ENCODE peak calls at places on chromosomes 4 and X, in ten cellular contexts. O, X, C, Y, S, I, W, P, V and N are unnamed samples.

GRCh38 chr4:185640809-185641675 is 105.7 kb upstream of the PDLIM3 start:
- DNase-seq in O (peak; percentile 74), X (peak; percentile 85), C (no peak), Y (no peak), S (no peak), I (no peak), W (no peak), P (no peak), V (no peak), N (peak; percentile 46)

GRCh38 chr4:145734576-145735329 is 54.8 kb downstream of the C4orf51 start:
- DNase-seq in O (peak; percentile 91), X (no peak), C (no peak), Y (peak; percentile 71), S (no peak), I (no peak), W (no peak), P (peak; percentile 23), V (peak; percentile 57), N (no peak)

GRCh38 chrX:703466-704210 is 73.0 kb downstream of the SHOX start:
- DNase-seq in O (no peak), X (no peak), C (no peak), Y (peak; percentile 2), S (no peak), I (no peak), W (no peak), P (no peak), V (no peak), N (no peak)

GRCh38 chr4:46781434-46782092 is 127.5 kb downstream of the COX7B2 start:
- DNase-seq in O (no peak), X (no peak), C (no peak), Y (no peak), S (no peak), I (no peak), W (no peak), P (no peak), V (no peak), N (no peak)

GRCh38 chrX:3526749-3527148 is 180.3 kb upstream of the MXRA5 start:
- DNase-seq in O (no peak), X (no peak), C (no peak), Y (no peak), S (no peak), I (no peak), W (no peak), P (no peak), V (no peak), N (no peak)

GRCh38 chr4:54127660-54128059 is 27.7 kb downstream of the GSX2 start:
- DNase-seq in O (no peak), X (no peak), C (no peak), Y (no peak), S (no peak), I (no peak), W (no peak), P (no peak), V (no peak), N (no peak)

GRCh38 chrX:54397113-54397512 is 39.3 kb upstream of the WNK3 start:
- DNase-seq in O (no peak), X (no peak), C (no peak), Y (no peak), S (no peak), I (no peak), W (no peak), P (no peak), V (no peak), N (no peak)

GRCh38 chr4:107592518-107592917 is 127.5 kb downstream of the PAPSS1 start:
- DNase-seq in O (no peak), X (no peak), C (no peak), Y (no peak), S (no peak), I (no peak), W (no peak), P (no peak), V (no peak), N (no peak)

GRCh38 chr4:84985952-84986351 is 19.5 kb upstream of the WDFY3 start:
- DNase-seq in O (peak; percentile 57), X (no peak), C (no peak), Y (no peak), S (no peak), I (no peak), W (no peak), P (no peak), V (no peak), N (no peak)

GRCh38 chrX:107563851-107564250 is 64.5 kb upstream of the PRPS1 start:
- DNase-seq in O (no peak), X (no peak), C (no peak), Y (peak; percentile 84), S (no peak), I (no peak), W (no peak), P (no peak), V (no peak), N (peak; percentile 56)

GRCh38 chrX:119249836-119250340 is 13.8 kb downstream of the PGRMC1 start:
- DNase-seq in O (peak; percentile 3), X (no peak), C (no peak), Y (no peak), S (no peak), I (no peak), W (no peak), P (no peak), V (no peak), N (no peak)

GRCh38 chr4:101227715-101228114 is 119.6 kb downstream of the PPP3CA start:
- DNase-seq in O (no peak), X (no peak), C (no peak), Y (no peak), S (no peak), I (no peak), W (no peak), P (no peak), V (no peak), N (no peak)

GRCh38 chr4:10093273-10093621 is 23.4 kb downstream of the WDR1 start:
- DNase-seq in O (no peak), X (no peak), C (no peak), Y (no peak), S (no peak), I (no peak), W (no peak), P (no peak), V (no peak), N (no peak)

GRCh38 chrX:51608071-51608470 is 10.6 kb downstream of the CENPVL3 start:
- DNase-seq in O (no peak), X (no peak), C (no peak), Y (no peak), S (peak; percentile 13), I (peak; percentile 1), W (no peak), P (no peak), V (no peak), N (no peak)

GRCh38 chr4:87114245-87115062 is 106.0 kb downstream of the KLHL8 start:
- DNase-seq in O (no peak), X (no peak), C (no peak), Y (peak; percentile 83), S (no peak), I (no peak), W (no peak), P (no peak), V (no peak), N (no peak)

GRCh38 chr4:1218892-1219552 is 29.9 kb downstream of the CTBP1 start:
- DNase-seq in O (no peak), X (no peak), C (peak; percentile 73), Y (no peak), S (no peak), I (no peak), W (no peak), P (no peak), V (no peak), N (no peak)

GRCh38 chr4:134762053-134762452 is 560.5 kb upstream of the PABPC4L start:
- DNase-seq in O (no peak), X (peak; percentile 41), C (no peak), Y (peak; percentile 53), S (no peak), I (no peak), W (no peak), P (no peak), V (no peak), N (no peak)

GRCh38 chrX:132664273-132664672 is 175.4 kb upstream of the MBNL3 start:
- DNase-seq in O (no peak), X (no peak), C (no peak), Y (no peak), S (no peak), I (no peak), W (no peak), P (no peak), V (no peak), N (no peak)

GRCh38 chr4:132956951-132957350 is 192.1 kb upstream of the PCDH10 start:
- DNase-seq in O (no peak), X (no peak), C (no peak), Y (no peak), S (no peak), I (no peak), W (no peak), P (no peak), V (no peak), N (no peak)

GRCh38 chr4:126752702-126753101 is 880.1 kb upstream of the INTU start:
- DNase-seq in O (no peak), X (no peak), C (no peak), Y (no peak), S (no peak), I (no peak), W (no peak), P (no peak), V (no peak), N (no peak)

GRCh38 chrX:69615779-69616519 is at the start of gene EDA:
- DNase-seq in O (peak; percentile 69), X (peak; percentile 85), C (no peak), Y (peak; percentile 94), S (peak; percentile 75), I (peak; percentile 40), W (peak; percentile 57), P (peak; percentile 66), V (peak; percentile 57), N (peak; percentile 31)

GRCh38 chr4:24862073-24862751 is 50.6 kb downstream of the CCDC149 start:
- DNase-seq in O (no peak), X (no peak), C (no peak), Y (no peak), S (no peak), I (no peak), W (no peak), P (no peak), V (no peak), N (no peak)

GRCh38 chr4:84309191-84309590 is 189.9 kb downstream of the NKX6-1 start:
- DNase-seq in O (no peak), X (no peak), C (no peak), Y (no peak), S (no peak), I (no peak), W (no peak), P (no peak), V (no peak), N (no peak)

GRCh38 chr4:114187592-114187991 is 208.1 kb upstream of the ARSJ start:
- DNase-seq in O (no peak), X (no peak), C (no peak), Y (no peak), S (no peak), I (no peak), W (no peak), P (no peak), V (no peak), N (no peak)

GRCh38 chr4:577499-578450 is 1.7 kb upstream of the TMEM271 start:
- DNase-seq in O (no peak), X (no peak), C (no peak), Y (peak; percentile 88), S (no peak), I (no peak), W (peak; percentile 18), P (no peak), V (no peak), N (peak; percentile 40)

GRCh38 chrX:14356401-14356800 is 172.9 kb upstream of the GLRA2 start:
- DNase-seq in O (no peak), X (no peak), C (no peak), Y (no peak), S (no peak), I (no peak), W (no peak), P (no peak), V (no peak), N (no peak)

GRCh38 chr4:103400405-103400804 is 202.3 kb upstream of the CENPE start:
- DNase-seq in O (no peak), X (peak; percentile 4), C (no peak), Y (no peak), S (no peak), I (no peak), W (no peak), P (no peak), V (peak; percentile 2), N (no peak)

GRCh38 chr4:2251795-2252529 is 9.9 kb downstream of the MXD4 start:
- DNase-seq in O (no peak), X (no peak), C (peak; percentile 8), Y (no peak), S (no peak), I (no peak), W (no peak), P (no peak), V (no peak), N (no peak)